ENCODE peak calls at places on chromosomes 3 and 15, in seven cellular contexts. A is RWPE2; U is IMR-90; S is Right ventricle myocardium superior; R is gastroesophageal sphincter; J is natural killer cell; P is naive thymus-derived CD4-positive, alpha-beta T cell. O is an unnamed sample.

GRCh38 chr15:100123611-100124010 is 218.2 kb downstream of the ADAMTS17 start:
- ATAC-seq in S (no peak), U (no peak), R (peak; percentile 17), P (no peak), A (peak; percentile 72), J (no peak), O (no peak)

GRCh38 chr15:58717357-58717756 is 32.1 kb downstream of the ADAM10 start:
- ATAC-seq in P (no peak), U (no peak), A (no peak), S (no peak), R (no peak), J (no peak), O (no peak)

GRCh38 chr3:23385327-23385726 is 182.2 kb downstream of the UBE2E2 start:
- ATAC-seq in A (no peak), S (no peak), P (no peak), R (no peak), U (no peak), J (no peak), O (no peak)

GRCh38 chr15:43100971-43101370 is 4.9 kb downstream of the UBR1 start:
- ATAC-seq in A (peak; percentile 88), U (no peak), P (no peak), S (no peak), J (no peak), R (no peak), O (no peak)

GRCh38 chr15:36757189-36757814 is 177.9 kb downstream of the CDIN1 start:
- ATAC-seq in S (peak; percentile 12), J (no peak), U (no peak), R (no peak), P (no peak), A (peak; percentile 71), O (peak; percentile 86)

GRCh38 chr3:176927985-176928931 is 269.0 kb downstream of the TBL1XR1 start:
- ATAC-seq in A (no peak), R (no peak), S (no peak), P (no peak), J (no peak), U (no peak), O (no peak)

GRCh38 chr3:40511031-40511718 is 5.3 kb downstream of the ZNF620 start:
- ATAC-seq in J (no peak), P (no peak), R (no peak), U (no peak), S (no peak), A (no peak), O (no peak)

GRCh38 chr15:52362497-52362896 is 66.9 kb upstream of the MYO5C start:
- ATAC-seq in S (peak; percentile 81), P (no peak), U (peak; percentile 62), R (peak; percentile 57), A (peak; percentile 44), J (no peak), O (no peak)

O was measured in SK-N-SH treated with all-trans-retinoic acid at 6 μM for 48 hours.